ENCODE peak calls at places on chromosomes 7 and 10, in four cellular contexts. B is WTC11, M is K562, E is HepG2. H is an unnamed sample.

GRCh38 chr10:5488272-5489161 is 10.9 kb downstream of the CALML5 start:
- DNase-seq in E (no peak), M (peak), B (no peak), H (no peak)

GRCh38 chr10:128938488-128938887 is 528.6 kb upstream of the MGMT start:
- DNase-seq in E (no peak), B (no peak), M (no peak), H (no peak)

GRCh38 chr10:86914734-86915133 is 42.7 kb downstream of the MMRN2 start:
- DNase-seq in E (no peak), M (no peak), B (no peak), H (no peak)

GRCh38 chr10:28442375-28442774 is 90.5 kb upstream of the WAC start:
- DNase-seq in E (no peak), M (no peak), B (no peak), H (no peak)

GRCh38 chr7:69739906-69740545 is 141.8 kb downstream of the AUTS2 start:
- DNase-seq in M (no peak), B (no peak), E (no peak), H (peak)

GRCh38 chr10:94412439-94412838 is 10.1 kb downstream of the TBC1D12 start:
- DNase-seq in E (no peak), M (no peak), B (no peak), H (no peak)

GRCh38 chr7:79876769-79877362 is 257.8 kb upstream of the GNAI1 start:
- DNase-seq in B (no peak), M (no peak), E (no peak), H (no peak)

GRCh38 chr10:125190961-125191360 is 30.6 kb upstream of the CTBP2 start:
- DNase-seq in B (no peak), M (no peak), E (no peak), H (no peak)

GRCh38 chr10:8563478-8563877 is 509.0 kb downstream of the GATA3 start:
- DNase-seq in E (no peak), B (no peak), M (no peak), H (no peak)

GRCh38 chr7:80018941-80019808 is 115.5 kb upstream of the GNAI1 start:
- DNase-seq in M (peak), B (peak), E (peak), H (peak)

GRCh38 chr7:8441106-8441590 is 7.7 kb downstream of the NXPH1 start:
- DNase-seq in M (no peak), E (no peak), B (peak), H (no peak)

GRCh38 chr7:29485376-29486190 is 78.1 kb upstream of the PRR15 start:
- DNase-seq in B (no peak), M (no peak), E (peak), H (no peak)

GRCh38 chr10:84176836-84177474 is 3.4 kb downstream of the GPR15LG start:
- DNase-seq in E (no peak), B (no peak), M (no peak), H (no peak)

GRCh38 chr7:47227762-47228177 is 354.1 kb downstream of the TNS3 start:
- DNase-seq in B (no peak), E (no peak), M (peak), H (no peak)

GRCh38 chr7:5510426-5511045 is 86.9 kb upstream of the TNRC18 start:
- DNase-seq in M (no peak), E (no peak), B (no peak), H (no peak)

GRCh38 chr10:110860576-110861241 is 11.0 kb upstream of the PDCD4 start:
- DNase-seq in B (no peak), M (no peak), E (peak), H (no peak)

GRCh38 chr10:97805096-97805879 is 33.5 kb upstream of the SFRP5 start:
- DNase-seq in M (no peak), B (peak), E (no peak), H (no peak)

GRCh38 chr7:118175751-118176150 is 8.2 kb upstream of the LSM8 start:
- DNase-seq in E (no peak), M (no peak), B (no peak), H (no peak)

GRCh38 chr10:14801693-14802092 is 27.0 kb upstream of the FAM107B start:
- DNase-seq in M (no peak), E (peak), B (peak), H (peak)

GRCh38 chr7:76340617-76341131 is 18.1 kb downstream of the YWHAG start:
- DNase-seq in M (no peak), E (no peak), B (no peak), H (no peak)

GRCh38 chr7:21426286-21426957 is 1.5 kb upstream of the SP4 start:
- DNase-seq in M (no peak), B (no peak), E (peak), H (no peak)

GRCh38 chr10:117197189-117197588 is at the start of gene KCNK18:
- DNase-seq in B (no peak), M (no peak), E (no peak), H (no peak)

GRCh38 chr7:105787071-105787470 is 89.3 kb downstream of the ATXN7L1 start:
- DNase-seq in M (no peak), B (no peak), E (no peak), H (no peak)

GRCh38 chr10:27474741-27475140 is 29.4 kb upstream of the RAB18 start:
- DNase-seq in E (no peak), M (no peak), B (no peak), H (no peak)

GRCh38 chr10:12667006-12667405 is 317.7 kb downstream of the CAMK1D start:
- DNase-seq in M (no peak), B (no peak), E (no peak), H (no peak)

GRCh38 chr7:134165266-134165665 is 38.1 kb downstream of the LRGUK start:
- DNase-seq in E (no peak), B (no peak), M (no peak), H (no peak)

GRCh38 chr10:73779539-73780197 is 2.2 kb upstream of the CHCHD1 start:
- DNase-seq in E (no peak), B (no peak), M (no peak), H (no peak)

GRCh38 chr10:90986136-90986760 is 65.4 kb upstream of the ANKRD1 start:
- DNase-seq in E (no peak), B (no peak), M (no peak), H (no peak)

GRCh38 chr10:15433850-15434537 is 62.9 kb upstream of the FAM171A1 start:
- DNase-seq in B (no peak), M (peak), E (peak), H (no peak)

GRCh38 chr7:27210441-27211083 is 10.7 kb upstream of the HOXA13 start:
- DNase-seq in E (no peak), M (peak), B (peak), H (peak)

GRCh38 chr7:8436965-8437364 is 3.6 kb downstream of the NXPH1 start:
- DNase-seq in E (peak), B (peak), M (peak), H (peak)

GRCh38 chr7:123665157-123665556 is 9.5 kb downstream of the LMOD2 start:
- DNase-seq in E (no peak), B (no peak), M (no peak), H (no peak)

GRCh38 chr10:15387021-15387420 is 15.9 kb upstream of the FAM171A1 start:
- DNase-seq in E (no peak), B (no peak), M (no peak), H (no peak)

GRCh38 chr10:92530421-92530820 is 43.5 kb downstream of the IDE start:
- DNase-seq in E (no peak), B (no peak), M (no peak), H (no peak)

GRCh38 chr7:159006610-159007130 is 138.0 kb downstream of the VIPR2 start:
- DNase-seq in E (no peak), B (no peak), M (peak), H (no peak)

DNA sequence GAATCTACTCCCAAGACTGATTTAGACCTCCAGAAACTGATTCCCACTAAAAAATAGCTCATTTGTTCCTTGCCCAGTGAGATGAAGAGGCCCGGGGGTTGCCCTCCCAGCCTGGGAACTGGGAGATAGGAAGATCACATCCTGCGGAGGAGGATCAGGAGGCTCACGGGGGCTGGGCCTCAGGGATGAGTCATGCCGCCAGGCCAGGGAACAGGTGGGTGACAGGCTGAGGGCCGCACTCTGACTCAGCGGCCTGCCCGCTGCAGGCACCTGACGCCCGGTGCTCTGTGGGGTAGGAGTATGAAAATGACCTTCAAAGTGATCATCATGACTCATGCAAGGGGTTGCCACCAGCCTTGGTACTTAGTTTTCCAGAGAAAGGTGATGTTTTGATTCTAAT is 104.5 kb upstream of the ZPBP start:
- DNase-seq in E (peak), B (peak), M (peak), H (no peak)
- TF ChIP-seq ELF4 in E (no peak), B (no peak), M (no peak), H (no peak)

DNA sequence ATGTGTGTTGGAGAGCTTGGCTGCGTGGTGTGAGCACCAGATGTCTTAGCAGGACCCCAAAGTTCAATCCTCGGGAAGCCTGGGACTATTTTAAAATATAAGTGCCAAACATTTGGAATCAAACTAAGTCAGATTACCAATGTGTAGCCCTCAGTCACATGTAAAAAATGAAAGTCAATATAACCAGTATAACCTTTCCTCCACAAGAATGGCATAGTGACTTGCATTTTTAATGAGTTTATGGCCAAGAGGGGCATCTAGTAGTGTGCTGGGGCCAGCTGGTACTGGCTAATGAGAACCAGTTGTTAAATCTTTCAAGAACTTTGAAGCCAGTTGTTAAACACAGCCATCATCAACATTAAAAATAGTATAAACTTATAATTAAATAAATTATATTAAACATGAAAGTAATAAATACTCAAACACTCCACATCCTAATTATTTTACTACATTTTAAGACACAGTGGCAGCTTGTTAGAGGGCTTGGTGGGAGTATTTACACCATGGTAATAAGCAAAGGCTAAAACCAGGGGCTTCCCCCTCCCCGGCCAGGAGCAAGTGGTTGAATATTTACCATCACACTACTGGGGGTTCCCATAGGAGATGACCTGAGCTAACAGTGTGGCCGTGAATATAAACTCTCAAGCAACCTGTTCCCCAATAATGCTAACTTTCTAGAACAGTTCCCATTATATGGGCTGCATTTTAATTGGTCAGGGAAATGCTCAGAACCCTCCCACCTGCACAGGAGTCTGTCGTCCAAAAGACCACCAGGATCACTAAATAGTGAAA is 7.9 kb upstream of the FAM170B start:
- DNase-seq in M (no peak), B (no peak), E (no peak), H (no peak)
- TF ChIP-seq ELF4 in M (no peak), B (no peak), E (no peak), H (no peak)

DNA sequence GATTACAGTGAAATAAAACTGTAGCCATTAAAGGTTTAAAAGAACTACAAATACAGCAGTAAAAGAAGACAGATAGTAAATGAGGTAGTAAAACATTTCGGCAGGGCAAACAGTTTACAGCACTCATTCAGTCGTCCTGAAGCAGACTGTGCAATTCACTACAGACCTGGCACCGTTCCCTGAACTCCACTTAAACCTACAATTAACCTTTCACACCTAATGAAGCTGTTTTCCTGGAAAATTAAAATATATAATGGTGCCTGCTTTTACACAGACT is 335.3 kb downstream of the GFRA1 start:
- DNase-seq in E (no peak), B (no peak), M (no peak), H (no peak)
- TF ChIP-seq ELF4 in E (no peak), B (no peak), M (no peak), H (no peak)

DNA sequence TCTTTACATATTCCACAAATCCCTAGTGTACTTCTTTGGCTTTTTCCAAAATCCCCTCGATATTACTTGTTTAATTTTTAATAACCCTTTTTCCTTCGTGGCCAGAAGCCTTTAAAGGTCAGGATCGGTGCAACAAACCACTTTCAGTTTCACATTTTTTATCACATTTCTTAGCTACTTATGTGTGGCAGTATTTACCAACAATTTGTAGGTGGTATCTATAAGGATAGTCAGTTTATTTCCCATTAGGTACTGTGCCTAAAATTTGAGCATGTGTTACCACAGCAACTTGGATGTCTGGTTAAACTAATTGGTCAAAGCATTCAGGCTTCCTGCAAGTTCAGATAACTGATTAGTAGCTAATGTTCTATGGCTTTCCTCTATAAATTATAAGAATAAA is 104.9 kb downstream of the CDK14 start:
- DNase-seq in M (no peak), E (no peak), B (no peak), H (no peak)
- TF ChIP-seq ELF4 in M (no peak), E (no peak), B (no peak), H (no peak)

GRCh38 chr10:88477343-88478085 is 105.6 kb downstream of the RNLS start:
- DNase-seq in E (no peak), B (no peak), M (no peak), H (no peak)
- TF ChIP-seq ELF4 in E (no peak), B (no peak), M (no peak), H (no peak)

GRCh38 chr10:11225935-11226334 is 208.3 kb downstream of the CELF2 start:
- DNase-seq in E (no peak), B (no peak), M (peak), H (no peak)
- TF ChIP-seq ELF4 in E (no peak), B (no peak), M (no peak), H (no peak)

GRCh38 chr7:98479318-98479717 is 78.4 kb upstream of the BAIAP2L1 start:
- DNase-seq in M (no peak), E (no peak), B (no peak), H (no peak)

GRCh38 chr7:98483964-98484545 is 83.2 kb upstream of the BAIAP2L1 start:
- DNase-seq in E (no peak), M (no peak), B (no peak), H (no peak)

GRCh38 chr7:98488167-98488566 is 87.3 kb upstream of the BAIAP2L1 start:
- DNase-seq in B (no peak), E (peak), M (no peak), H (no peak)

DNA sequence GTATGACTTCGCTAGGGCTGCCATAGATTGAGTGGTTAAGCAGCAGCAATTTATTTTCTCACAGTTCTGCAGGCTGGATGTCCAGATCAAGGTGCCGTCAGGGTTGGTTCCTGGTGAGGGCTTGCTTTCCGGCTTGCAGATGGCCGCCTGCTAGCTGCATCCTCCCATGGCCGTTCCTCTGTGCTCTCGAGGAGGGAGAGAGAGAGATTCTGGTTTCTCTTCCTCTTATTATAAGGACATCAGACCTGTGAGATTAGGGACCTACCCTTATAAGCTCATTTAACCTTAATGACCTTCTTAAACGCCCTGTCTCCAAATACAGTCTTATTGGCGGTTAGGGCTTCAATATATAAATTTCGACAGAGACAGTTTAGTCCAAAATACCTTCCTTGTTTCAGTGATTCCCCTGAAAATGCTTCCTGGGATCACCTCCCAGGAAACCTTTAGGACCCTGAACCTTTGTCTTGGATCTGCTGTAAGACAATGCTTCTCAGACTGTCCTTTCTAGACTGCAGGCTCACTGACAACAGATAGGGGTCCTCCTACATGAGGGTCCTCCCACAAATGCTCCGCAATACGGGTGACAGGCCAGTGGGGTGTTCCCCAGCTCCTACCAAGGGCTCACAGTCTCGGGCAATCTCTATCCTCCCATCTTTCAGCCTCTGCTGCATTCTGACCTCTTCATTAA is 82.5 kb upstream of the BAIAP2L1 start:
- DNase-seq in B (peak), M (no peak), E (no peak), H (no peak)
- TF ChIP-seq ELF4 in B (no peak), M (no peak), E (no peak), H (no peak)

GRCh38 chr7:7257899-7258692 is 75.8 kb downstream of the C1GALT1 start:
- DNase-seq in B (no peak), M (no peak), E (no peak), H (no peak)
- TF ChIP-seq ELF4 in B (no peak), M (no peak), E (no peak), H (no peak)

DNA sequence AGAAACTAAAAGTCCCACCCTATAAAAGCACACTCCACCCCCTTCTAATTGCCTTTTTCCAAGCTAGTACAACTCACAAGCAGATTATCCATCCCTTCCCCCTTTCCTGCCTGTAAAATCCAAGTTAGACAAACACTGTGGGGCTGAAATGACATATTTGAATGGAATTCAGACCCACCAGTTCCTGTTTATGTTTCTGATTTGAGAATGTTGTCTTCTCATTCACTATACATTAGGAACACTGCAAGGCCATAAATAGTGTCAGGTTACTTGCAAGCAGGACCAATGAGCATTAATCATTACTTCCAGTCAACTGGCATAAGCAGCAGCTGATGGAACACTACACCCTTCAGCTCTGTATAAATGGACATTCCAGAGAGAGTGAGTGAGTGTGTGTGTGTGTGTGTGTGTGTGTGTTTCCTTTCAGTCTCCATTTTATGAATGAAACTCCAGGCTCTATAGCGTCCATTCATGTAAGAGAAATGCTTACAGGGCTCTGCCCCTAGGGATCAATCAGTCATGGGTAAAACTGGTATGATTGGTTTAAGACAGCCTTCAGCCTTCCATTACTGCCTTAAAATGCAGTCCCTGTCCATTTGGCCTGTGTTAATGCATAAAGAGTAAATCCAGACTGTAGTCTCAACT is 69.3 kb downstream of the ETV1 start:
- DNase-seq in B (no peak), E (peak), M (peak), H (peak)
- TF ChIP-seq ELF4 in B (no peak), E (no peak), M (no peak), H (peak)

H was measured in HEK293T.